ENCODE peak calls at places on chromosomes 5 and 9, in eight cellular contexts. R is heart left ventricle, Y is brain microvascular endothelial cell, W is Peyer's patch, H is tibial nerve, L is cardiac muscle cell, E is fibroblast of pulmonary artery, K is sigmoid colon. B is an unnamed sample.

GRCh38 chr9:73050887-73051550 is 98.2 kb upstream of the ALDH1A1 start:
- DNase-seq in H (no peak), R (peak; percentile 32), W (no peak), L (peak; percentile 3), K (no peak), E (no peak), Y (no peak), B (no peak)

GRCh38 chr5:150542933-150543445 is 35.1 kb downstream of the NDST1 start:
- DNase-seq in L (no peak), H (no peak), W (peak; percentile 93), Y (no peak), R (no peak), E (no peak), K (no peak), B (no peak)

GRCh38 chr9:137422668-137423000 is 328 bp downstream of the EXD3 start:
- DNase-seq in W (no peak), K (peak; percentile 69), E (no peak), Y (no peak), R (peak; percentile 39), L (peak; percentile 64), H (no peak), B (no peak)

GRCh38 chr9:7178729-7179128 is 421.0 kb downstream of the KDM4C start:
- DNase-seq in L (no peak), H (no peak), K (no peak), Y (no peak), E (no peak), W (no peak), R (no peak), B (no peak)

GRCh38 chr9:35757527-35758275 is 3.6 kb upstream of the MSMP start:
- DNase-seq in W (peak; percentile 66), Y (no peak), E (no peak), R (peak; percentile 48), L (no peak), H (no peak), K (no peak), B (no peak)

GRCh38 chr5:2266668-2267240 is 384.0 kb upstream of the IRX4 start:
- DNase-seq in L (no peak), K (peak; percentile 5), W (no peak), E (no peak), R (no peak), H (no peak), Y (no peak), B (no peak)

GRCh38 chr5:132461235-132461634 is 29.3 kb downstream of the IRF1 start:
- DNase-seq in W (no peak), R (no peak), L (no peak), H (no peak), Y (no peak), K (no peak), E (no peak), B (no peak)

GRCh38 chr9:127586537-127586936 is 25.5 kb upstream of the STXBP1 start:
- DNase-seq in L (peak; percentile 91), K (peak; percentile 94), H (peak; percentile 88), E (peak; percentile 86), R (peak; percentile 82), W (peak; percentile 91), Y (peak; percentile 74), B (peak; percentile 85)

GRCh38 chr9:123399803-123400378 is 43.9 kb downstream of the CRB2 start:
- DNase-seq in R (no peak), L (no peak), H (no peak), E (no peak), W (no peak), Y (no peak), K (no peak), B (no peak)

GRCh38 chr9:63816742-63817621 is 1468.0 kb downstream of the FOXD4L5 start:
- DNase-seq in E (peak; percentile 87), R (peak; percentile 75), H (peak; percentile 51), Y (peak; percentile 62), K (peak; percentile 84), W (peak; percentile 93), L (peak; percentile 68), B (peak; percentile 53)

GRCh38 chr9:33158555-33159057 is 8.5 kb downstream of the B4GALT1 start:
- DNase-seq in Y (no peak), W (no peak), R (no peak), H (no peak), E (no peak), L (no peak), K (no peak), B (no peak)

GRCh38 chr9:33157960-33158359 is 9.2 kb downstream of the B4GALT1 start:
- DNase-seq in L (no peak), Y (no peak), K (no peak), W (no peak), R (no peak), H (no peak), E (no peak), B (peak; percentile 25)

GRCh38 chr9:33159058-33159759 is 7.9 kb downstream of the B4GALT1 start:
- DNase-seq in Y (peak; percentile 36), L (no peak), W (peak; percentile 89), E (peak; percentile 80), R (peak; percentile 91), K (peak; percentile 87), H (peak; percentile 77), B (peak; percentile 87)

GRCh38 chr9:33161011-33161588 is 6.0 kb downstream of the B4GALT1 start:
- DNase-seq in L (no peak), E (peak; percentile 94), K (peak; percentile 84), H (peak; percentile 36), W (peak; percentile 77), R (peak; percentile 81), Y (peak; percentile 97), B (peak; percentile 98)

DNA sequence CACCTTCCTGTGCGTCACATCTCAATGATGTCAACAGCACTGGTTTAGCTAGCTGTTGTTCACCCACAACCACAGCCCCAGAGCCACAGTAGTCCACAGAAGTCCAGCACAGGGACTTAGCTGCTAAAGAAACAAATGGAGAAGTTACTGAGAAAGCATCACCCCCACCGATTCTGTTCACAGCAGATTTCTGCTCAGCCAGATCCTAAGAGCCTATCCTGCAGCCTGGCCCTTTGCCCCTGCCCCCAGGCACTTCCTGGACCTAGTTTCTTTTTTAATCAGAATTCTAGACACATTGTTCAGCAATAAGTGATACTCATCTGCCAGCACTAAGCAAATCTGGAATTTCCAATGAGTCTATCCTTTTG is 7.4 kb downstream of the B4GALT1 start:
- DNase-seq in R (peak; percentile 55), Y (peak; percentile 91), W (peak; percentile 88), L (no peak), K (no peak), H (peak; percentile 52), E (peak; percentile 93), B (peak; percentile 83)
- H3K4me3 ChIP-seq in R (peak overlapping the region; percentile 22), Y (no peak overlapping the region), W (no peak overlapping the region), L (no peak overlapping the region), K (no peak overlapping the region), H (no peak overlapping the region), E (peak overlapping the region; percentile 9), B (peak overlapping the region; percentile 5)

GRCh38 chr5:6435356-6435755 is 13.3 kb upstream of the UBE2QL1 start:
- DNase-seq in E (peak; percentile 3), R (no peak), W (no peak), L (peak; percentile 63), Y (no peak), H (no peak), K (no peak), B (peak; percentile 14)
- TF ChIP-seq CTCF in E (peak; percentile 26), R (peak; percentile 19), W (peak; percentile 31), L (peak; percentile 25), Y (peak; percentile 37), H (no peak), K (no peak), B (peak; percentile 54)

DNA sequence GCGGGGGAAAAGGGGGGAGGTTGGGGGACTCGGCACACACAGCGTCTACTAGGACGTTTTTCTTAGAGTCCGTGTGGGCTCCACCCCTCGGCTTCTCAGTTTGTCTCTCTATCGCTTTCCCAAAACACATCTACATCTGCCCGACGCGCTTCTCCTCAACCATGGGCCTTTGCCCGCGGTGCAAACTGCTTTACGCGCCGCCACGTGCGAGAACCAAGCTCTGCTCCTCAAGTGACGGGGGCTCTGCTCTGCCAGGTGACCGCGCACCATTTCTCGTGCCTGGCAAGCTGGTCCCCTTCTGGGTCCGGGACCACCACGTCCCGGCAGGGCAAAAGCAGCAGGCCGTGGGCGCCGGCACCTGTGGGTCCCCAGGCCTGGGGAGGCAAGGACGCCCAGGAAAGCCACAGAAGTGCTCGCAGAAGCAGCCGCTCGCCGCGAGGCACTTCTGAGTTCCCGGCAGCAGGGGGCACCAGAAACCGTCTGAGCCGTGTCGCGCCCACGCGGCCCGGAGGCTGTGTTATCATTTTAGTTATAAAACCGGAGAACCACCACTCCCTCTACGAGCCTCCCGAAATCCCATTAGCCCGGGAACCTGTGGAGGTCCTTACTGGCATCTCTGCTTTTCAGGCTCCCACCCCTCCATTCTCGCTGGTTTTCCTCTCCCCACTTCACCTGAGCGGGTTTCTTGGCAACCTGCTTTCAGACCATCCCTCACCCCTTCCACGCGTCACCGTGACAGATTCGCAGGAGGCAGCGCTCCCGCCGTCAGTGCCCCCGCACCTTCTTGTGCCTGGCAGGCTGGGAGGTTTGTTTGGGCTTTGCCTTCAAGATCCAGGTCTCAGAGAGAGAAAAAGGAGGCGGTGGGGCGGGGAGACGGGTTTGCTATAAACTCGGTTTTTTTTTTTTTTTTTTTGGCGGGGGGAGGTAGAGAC is 2.5 kb downstream of the GDNF start:
- DNase-seq in R (peak; percentile 76), H (peak; percentile 27), W (peak; percentile 71), L (peak; percentile 79), E (peak; percentile 75), K (peak; percentile 91), Y (peak; percentile 70), B (peak; percentile 83)
- H3K4me3 ChIP-seq in R (peak overlapping the region; percentile 58), H (peak overlapping the region; percentile 52), W (peak overlapping the region; percentile 51), L (peak overlapping the region; percentile 32), E (peak overlapping the region; percentile 48), K (peak overlapping the region; percentile 68), Y (peak overlapping the region; percentile 69), B (peak overlapping the region; percentile 69)

DNA sequence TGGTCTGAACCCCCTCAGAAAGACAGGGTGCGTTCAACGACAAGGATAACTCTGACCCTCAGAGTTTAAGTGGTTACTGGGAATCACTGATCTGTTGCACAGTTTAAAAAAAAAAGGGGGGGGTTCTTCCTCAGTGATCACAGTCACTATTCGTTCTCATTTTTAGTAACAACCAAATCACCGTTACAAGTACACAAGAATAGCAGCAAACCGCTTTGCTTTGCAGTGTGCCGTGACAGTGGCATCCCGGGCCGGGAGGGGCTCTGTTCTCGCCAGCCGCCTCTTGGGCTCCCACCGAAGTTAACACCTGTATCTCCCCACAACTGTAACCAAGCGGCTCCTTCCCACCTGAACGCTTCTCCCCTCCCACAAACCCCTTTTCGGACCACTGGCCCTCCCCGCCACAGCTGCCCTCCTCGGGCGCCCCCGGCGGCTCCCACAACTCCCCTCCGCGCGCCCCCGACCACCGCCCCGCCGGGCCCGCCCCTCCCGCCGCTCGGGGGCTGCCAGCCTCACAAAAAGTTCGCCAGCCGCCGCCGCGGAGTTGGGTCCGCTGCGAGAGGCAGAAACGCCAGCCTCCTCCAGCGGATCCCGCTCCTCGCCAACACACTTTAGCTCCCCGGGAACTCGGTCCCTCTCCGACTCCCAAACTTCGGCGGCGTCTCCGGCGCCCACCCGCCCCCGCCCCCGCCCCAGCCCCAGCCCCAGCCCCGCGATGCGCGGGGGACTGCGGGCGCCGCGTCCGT is 1.2 kb downstream of the SSBP2 start:
- DNase-seq in K (peak; percentile 72), W (peak; percentile 87), E (peak; percentile 19), H (no peak), L (peak; percentile 69), R (peak; percentile 51), Y (peak; percentile 6), B (peak; percentile 18)
- TF ChIP-seq CTCF in K (no peak), W (no peak), E (no peak), H (no peak), L (no peak), R (no peak), Y (peak; percentile 8), B (no peak)